ENCODE peak calls at places on chromosomes 3 and 15, in nine cellular contexts. A, U, H, C, I, O, S, L and D are unnamed samples. For H3K4me1 and H3K27me3, the result is how much of the 10 kb centered on the place peaks cover.

GRCh38 chr15:67133738-67134576 is 68.6 kb downstream of the SMAD3 start:
- DNase-seq in U (no peak), L (no peak), C (peak), S (no peak), I (no peak), H (peak), O (no peak), A (no peak), D (no peak)

GRCh38 chr3:29313074-29313473 is 32.2 kb downstream of the RBMS3 start:
- DNase-seq in S (no peak), U (no peak), O (no peak), A (no peak), C (peak), I (no peak), H (no peak), L (no peak), D (no peak)

GRCh38 chr15:38438031-38438986 is 15.6 kb upstream of the FAM98B start:
- DNase-seq in H (no peak), C (no peak), S (peak), L (no peak), I (no peak), O (no peak), A (no peak), U (no peak), D (no peak)

GRCh38 chr15:50884583-50884982 is 23.9 kb upstream of the AP4E1 start:
- DNase-seq in U (no peak), S (no peak), C (peak), I (no peak), A (no peak), O (no peak), H (no peak), L (no peak), D (no peak)

GRCh38 chr3:49362579-49362978 is 4.4 kb upstream of the GPX1 start:
- DNase-seq in U (no peak), A (no peak), S (no peak), I (no peak), L (no peak), H (no peak), C (peak), O (no peak), D (no peak)

GRCh38 chr15:67838789-67839332 is 984 bp downstream of the RNU6-1 start:
- DNase-seq in H (peak), O (peak), S (no peak), U (no peak), L (peak), A (no peak), C (peak), I (no peak), D (peak)

GRCh38 chr3:155889212-155889611 is 18.8 kb downstream of the GMPS start:
- DNase-seq in O (no peak), H (no peak), U (no peak), A (no peak), L (no peak), I (no peak), S (no peak), C (no peak), D (no peak)

GRCh38 chr3:191528589-191528988 is 67.6 kb downstream of the PYDC2 start:
- DNase-seq in L (no peak), H (no peak), C (no peak), A (no peak), U (no peak), S (no peak), I (no peak), O (no peak), D (no peak)

GRCh38 chr3:81743096-81744025 is 18.1 kb downstream of the GBE1 start:
- DNase-seq in S (peak), L (no peak), U (peak), O (no peak), I (peak), H (no peak), C (peak), A (peak), D (peak)

GRCh38 chr15:64844576-64845140 is 2.9 kb downstream of the PLEKHO2 start:
- DNase-seq in I (no peak), C (peak), O (no peak), U (no peak), S (no peak), A (no peak), H (no peak), L (no peak), D (no peak)

GRCh38 chr15:41980654-41981323 is 8.4 kb upstream of the EHD4 start:
- DNase-seq in U (no peak), O (no peak), L (peak), H (no peak), C (no peak), I (no peak), A (no peak), S (peak), D (no peak)

GRCh38 chr3:31412832-31413231 is 119.9 kb upstream of the STT3B start:
- DNase-seq in L (no peak), C (peak), S (no peak), O (no peak), H (no peak), U (no peak), A (no peak), I (no peak), D (no peak)

GRCh38 chr15:38307251-38307650 is 54.6 kb downstream of the SPRED1 start:
- DNase-seq in O (no peak), S (peak), H (no peak), L (no peak), I (no peak), A (no peak), C (no peak), U (no peak), D (no peak)

GRCh38 chr3:106457278-106458210 is 588.7 kb upstream of the CBLB start:
- DNase-seq in A (no peak), O (no peak), L (peak), C (peak), H (no peak), S (peak), I (no peak), U (no peak), D (peak)

GRCh38 chr3:74537164-74537563 is 77.3 kb downstream of the CNTN3 start:
- DNase-seq in C (peak), O (no peak), A (no peak), U (no peak), L (no peak), H (no peak), I (peak), S (no peak), D (no peak)

GRCh38 chr15:63256433-63256884 is 20.9 kb upstream of the APH1B start:
- DNase-seq in H (no peak), A (no peak), L (no peak), S (no peak), I (no peak), O (no peak), U (no peak), C (peak), D (peak)

GRCh38 chr15:28967071-28967470 is 81.3 kb downstream of the APBA2 start:
- DNase-seq in O (no peak), C (no peak), H (no peak), I (no peak), L (no peak), U (no peak), A (no peak), S (no peak), D (no peak)

GRCh38 chr15:31367021-31367729 is 40.5 kb downstream of the KLF13 start:
- DNase-seq in H (no peak), A (no peak), O (peak), S (no peak), C (no peak), L (peak), I (no peak), U (no peak), D (no peak)

GRCh38 chr15:60396100-60396499 is 1.7 kb downstream of the ANXA2 start:
- DNase-seq in U (no peak), C (peak), L (no peak), A (no peak), O (no peak), H (no peak), S (no peak), I (no peak), D (no peak)

GRCh38 chr15:34616613-34617012 is 33.2 kb upstream of the GOLGA8B start:
- DNase-seq in O (no peak), U (no peak), H (peak), L (no peak), S (peak), A (no peak), C (peak), I (no peak), D (peak)

GRCh38 chr3:81249540-81250029 is 511.9 kb downstream of the GBE1 start:
- DNase-seq in U (no peak), L (no peak), C (peak), A (no peak), I (no peak), H (no peak), S (no peak), O (no peak), D (no peak)

GRCh38 chr3:126315916-126316514 is 41.2 kb downstream of the KLF15 start:
- DNase-seq in C (no peak), O (no peak), H (no peak), L (no peak), I (no peak), U (no peak), A (peak), S (no peak), D (no peak)

GRCh38 chr3:46500631-46501377 is 3.0 kb downstream of the RTP3 start:
- DNase-seq in O (no peak), C (peak), I (no peak), A (no peak), L (no peak), S (no peak), U (no peak), H (no peak), D (no peak)

GRCh38 chr3:12541625-12542024 is 3.7 kb downstream of the MKRN2OS start:
- DNase-seq in A (no peak), S (peak), O (no peak), H (peak), I (no peak), U (no peak), C (no peak), L (no peak), D (no peak)

GRCh38 chr15:47503884-47504283 is 213.4 kb upstream of the SEMA6D start:
- DNase-seq in O (no peak), A (peak), I (no peak), S (no peak), U (no peak), L (no peak), C (no peak), H (no peak), D (no peak)

GRCh38 chr3:192833177-192833890 is 84.3 kb downstream of the MB21D2 start:
- DNase-seq in S (no peak), U (no peak), O (no peak), I (no peak), C (peak), H (no peak), A (no peak), L (no peak), D (no peak)

GRCh38 chr3:127275287-127275781 is 12.5 kb downstream of the PRR20G start:
- DNase-seq in H (no peak), U (no peak), C (peak), I (no peak), L (no peak), O (no peak), S (no peak), A (peak), D (peak)

GRCh38 chr3:114686624-114687023 is 392.8 kb downstream of the TIGIT start:
- DNase-seq in C (peak), I (no peak), S (no peak), H (no peak), U (no peak), O (no peak), L (no peak), A (no peak), D (peak)

GRCh38 chr15:70605606-70606410 is 157.6 kb downstream of the UACA start:
- DNase-seq in S (no peak), C (peak), L (peak), O (no peak), H (peak), I (no peak), A (peak), U (peak), D (peak)

GRCh38 chr3:71050133-71050520 is 533.4 kb downstream of the FOXP1 start:
- DNase-seq in A (peak), U (no peak), H (no peak), S (no peak), L (no peak), O (no peak), I (no peak), C (no peak), D (no peak)

GRCh38 chr3:193701896-193702644 is 109.1 kb downstream of the OPA1 start:
- DNase-seq in U (no peak), A (no peak), H (no peak), I (no peak), S (no peak), C (peak), L (no peak), O (no peak), D (no peak)

GRCh38 chr15:74789171-74789627 is 7.3 kb downstream of the CSK start:
- DNase-seq in A (no peak), I (no peak), L (no peak), H (no peak), O (no peak), C (no peak), U (no peak), S (no peak), D (no peak)

GRCh38 chr15:74786659-74787165 is 4.8 kb downstream of the CSK start:
- DNase-seq in A (no peak), C (peak), I (no peak), O (no peak), L (no peak), U (no peak), H (no peak), S (no peak), D (no peak)

GRCh38 chr15:74787251-74788041 is 5.6 kb downstream of the CSK start:
- DNase-seq in S (peak), L (peak), U (no peak), I (no peak), C (peak), O (peak), A (no peak), H (peak), D (no peak)

GRCh38 chr15:74788716-74789151 is 6.9 kb downstream of the CSK start:
- DNase-seq in S (no peak), O (no peak), C (no peak), U (no peak), H (no peak), L (no peak), A (no peak), I (no peak), D (no peak)

DNA sequence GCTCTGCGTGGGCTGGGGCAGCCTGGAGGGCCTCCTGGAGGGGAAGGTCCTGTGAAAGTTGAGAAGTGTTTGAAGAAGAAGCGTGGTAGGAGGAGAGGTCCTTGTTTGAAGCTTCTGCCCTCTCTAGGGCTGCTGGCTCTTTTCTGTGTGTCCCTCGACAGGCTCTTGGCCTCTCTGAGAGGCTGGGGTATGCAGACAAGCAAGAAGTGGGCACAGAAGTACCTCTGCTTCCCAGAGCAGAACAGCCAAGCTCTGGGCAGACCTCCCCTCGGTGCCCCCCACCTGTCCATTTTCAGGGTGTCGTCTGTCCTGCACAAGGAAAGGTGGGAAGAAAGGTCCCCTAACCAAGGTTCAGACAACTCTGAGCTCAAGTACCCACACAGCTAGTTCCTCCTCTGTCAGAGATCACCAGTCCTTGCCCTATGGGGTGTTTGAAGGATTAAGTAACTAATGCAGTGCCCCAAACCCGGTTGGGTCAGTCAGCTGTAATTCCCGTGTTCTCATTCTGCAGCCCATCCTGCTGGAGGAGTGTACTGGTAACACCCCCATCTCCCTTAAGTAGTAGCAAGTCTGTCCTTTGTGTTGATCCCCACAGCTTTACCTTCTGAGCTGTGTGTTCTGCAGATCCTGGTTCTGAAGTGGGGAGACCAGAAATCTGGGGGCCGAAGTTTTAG is 6.3 kb downstream of the CSK start:
- DNase-seq in C (no peak), U (no peak), O (no peak), L (no peak), S (no peak), H (no peak), A (no peak), I (no peak), D (no peak)
- H3K4me1 ChIP-seq in C (under half), U (half or more), O (half or more), L (half or more), S (half or more), H (under half), A (half or more), I (half or more), D (under half)

GRCh38 chr3:181696641-181697230 is 15.0 kb upstream of the SOX2 start:
- DNase-seq in I (no peak), U (no peak), A (no peak), H (no peak), S (no peak), O (no peak), L (no peak), C (no peak), D (no peak)
- H3K27me3 ChIP-seq in I (under half), U (half or more), A (half or more), H (half or more), S (under half), O (half or more), L (half or more), C (under half), D (under half)

GRCh38 chr3:132457301-132457700 is 40.0 kb downstream of the DNAJC13 start:
- DNase-seq in O (no peak), H (no peak), U (no peak), A (no peak), C (no peak), S (no peak), I (no peak), L (no peak), D (no peak)
- H3K4me1 ChIP-seq in O (under half), H (under half), U (under half), A (under half), C (under half), S (under half), I (under half), L (under half), D (under half)

DNA sequence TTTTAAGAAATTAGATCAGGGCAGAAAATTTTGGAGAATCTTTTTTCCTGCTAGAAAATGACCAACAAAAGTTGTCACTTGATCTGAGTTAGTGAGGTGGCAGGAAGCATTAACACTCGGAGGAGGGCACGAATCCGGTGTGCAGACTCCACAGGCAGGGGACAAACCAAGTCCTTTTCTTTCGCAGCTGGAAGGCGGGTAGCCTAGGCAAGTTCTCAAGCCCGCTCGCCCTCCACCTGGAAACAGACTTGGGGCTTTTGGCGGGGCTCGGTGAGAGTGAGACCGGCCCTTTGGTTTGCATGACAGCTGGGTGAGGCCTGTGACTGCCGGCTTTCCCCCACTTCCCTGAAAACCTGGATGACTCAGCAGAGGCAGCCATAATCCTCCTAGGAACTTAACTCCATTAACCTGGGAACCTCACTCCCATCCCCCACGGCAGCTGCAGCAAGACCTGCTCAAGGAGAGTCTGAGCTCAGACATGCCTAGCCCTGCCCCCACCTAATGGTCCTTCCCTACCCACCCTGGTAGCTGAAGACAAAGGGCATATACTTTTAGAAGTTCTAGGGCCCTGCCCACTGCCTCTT is 134.8 kb downstream of the MFSD1 start:
- DNase-seq in O (no peak), S (peak), L (no peak), H (no peak), I (no peak), C (no peak), A (no peak), U (no peak), D (peak)
- H3K27me3 ChIP-seq in O (under half), S (under half), L (under half), H (under half), I (under half), C (under half), A (under half), U (under half), D (under half)